ENCODE peak calls at places on chromosome 6, in eight cellular contexts. H is psoas muscle; O is left ventricle myocardium inferior; G is H9; I is CD8-positive, alpha-beta T cell; A is GM23338; E is endodermal cell; X is WERI-Rb-1. Y is an unnamed sample. For H3K27me3, the result is how much of the 10 kb centered on the place peaks cover.

GRCh38 chr6:13146429-13146828 is 181.9 kb downstream of the TBC1D7 start:
- DNase-seq in X (no peak), A (no peak), G (no peak), E (no peak), I (no peak), H (no peak), O (no peak), Y (no peak)

GRCh38 chr6:137056121-137056880 is 11.5 kb upstream of the IL20RA start:
- DNase-seq in E (no peak), O (no peak), G (no peak), H (no peak), X (no peak), A (no peak), I (no peak), Y (no peak)

GRCh38 chr6:37936909-37937308 is 117.4 kb downstream of the ZFAND3 start:
- DNase-seq in X (no peak), O (no peak), G (no peak), H (no peak), A (no peak), I (no peak), E (no peak), Y (no peak)

GRCh38 chr6:120899932-120900331 is 434.3 kb downstream of the TBC1D32 start:
- DNase-seq in I (no peak), X (no peak), O (no peak), E (no peak), H (no peak), G (no peak), A (no peak), Y (no peak)

GRCh38 chr6:168387911-168388310 is 53.1 kb upstream of the SMOC2 start:
- DNase-seq in E (no peak), X (no peak), O (no peak), H (no peak), I (no peak), G (no peak), A (no peak), Y (no peak)

GRCh38 chr6:21259660-21260059 is 333.9 kb upstream of the SOX4 start:
- DNase-seq in E (no peak), H (no peak), X (peak), G (no peak), A (no peak), O (no peak), I (no peak), Y (no peak)

GRCh38 chr6:160029525-160029924 is 60.6 kb downstream of the IGF2R start:
- DNase-seq in X (no peak), I (no peak), O (no peak), E (peak), H (no peak), G (no peak), A (no peak), Y (no peak)

GRCh38 chr6:34657307-34657978 is 39.1 kb downstream of the ILRUN start:
- DNase-seq in I (no peak), G (no peak), H (no peak), A (peak), E (no peak), X (no peak), O (no peak), Y (peak)

GRCh38 chr6:38588631-38589366 is 50.9 kb downstream of the BTBD9 start:
- DNase-seq in X (no peak), O (no peak), A (no peak), H (no peak), G (no peak), E (no peak), I (no peak), Y (no peak)

GRCh38 chr6:42338573-42339218 is 113.0 kb downstream of the TRERF1 start:
- DNase-seq in G (no peak), I (no peak), A (no peak), O (no peak), E (peak), H (no peak), X (no peak), Y (no peak)

GRCh38 chr6:20554817-20555216 is 20.6 kb downstream of the CDKAL1 start:
- DNase-seq in G (no peak), A (no peak), H (no peak), E (no peak), O (no peak), X (no peak), I (no peak), Y (no peak)

GRCh38 chr6:125201961-125202729 is 48.6 kb downstream of the TPD52L1 start:
- DNase-seq in O (peak), I (no peak), G (no peak), E (no peak), X (no peak), H (peak), A (no peak), Y (no peak)

GRCh38 chr6:118746100-118746874 is 94.9 kb upstream of the CEP85L start:
- DNase-seq in H (no peak), G (no peak), E (no peak), I (no peak), A (no peak), O (no peak), X (peak), Y (no peak)

GRCh38 chr6:41181566-41181965 is 18.6 kb upstream of the TREM2 start:
- DNase-seq in E (peak), O (no peak), H (no peak), G (no peak), A (no peak), I (no peak), X (peak), Y (no peak)

GRCh38 chr6:11653028-11653583 is 115.6 kb downstream of the TMEM170B start:
- DNase-seq in I (peak), X (no peak), A (peak), H (no peak), G (no peak), O (no peak), E (peak), Y (no peak)

GRCh38 chr6:152318278-152318677 is 318.9 kb downstream of the SYNE1 start:
- DNase-seq in G (no peak), O (no peak), E (no peak), H (no peak), A (no peak), I (no peak), X (no peak), Y (no peak)

GRCh38 chr6:75201901-75202672 is 3.8 kb downstream of the COL12A1 start:
- DNase-seq in A (peak), H (peak), E (peak), I (no peak), G (peak), X (peak), O (peak), Y (peak)

GRCh38 chr6:28673417-28673799 is 147.7 kb downstream of the GPX5 start:
- DNase-seq in E (no peak), G (no peak), O (no peak), X (no peak), I (no peak), A (no peak), H (no peak), Y (no peak)

GRCh38 chr6:28673800-28674671 is 148.4 kb downstream of the GPX5 start:
- DNase-seq in G (peak), A (peak), E (peak), I (no peak), H (no peak), O (no peak), X (peak), Y (no peak)

DNA sequence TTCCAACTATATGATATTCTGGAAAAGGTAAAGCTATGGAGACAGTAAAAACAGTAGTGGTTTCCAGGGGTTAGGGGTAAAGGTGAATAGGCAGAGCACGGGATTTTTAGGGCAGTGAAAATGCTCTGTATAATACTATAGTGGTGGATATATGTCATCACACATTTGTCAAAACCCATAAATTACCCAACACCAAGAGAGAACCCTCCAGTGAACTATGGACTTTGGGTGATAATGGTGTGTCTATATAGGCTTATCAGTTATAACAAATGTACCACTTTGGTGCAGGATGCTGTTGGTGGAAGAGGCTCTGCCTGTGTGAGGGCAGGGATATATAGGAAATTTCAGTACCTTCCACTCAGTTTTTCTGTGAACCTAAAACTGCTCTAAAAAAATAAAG is 149.9 kb downstream of the GPX5 start:
- DNase-seq in O (no peak), A (no peak), H (no peak), I (no peak), G (no peak), X (no peak), E (no peak), Y (no peak)
- H3K27me3 ChIP-seq in O (half or more), A (under half), H (under half), I (under half), G (under half), X (under half), E (under half), Y (under half)

GRCh38 chr6:95133578-95133977 is 443.8 kb upstream of the MANEA start:
- DNase-seq in O (no peak), A (peak), X (peak), I (no peak), G (no peak), H (no peak), E (no peak), Y (no peak)
- TF ChIP-seq CTCF in O (no peak), A (peak), X (peak), I (no peak), G (peak), H (no peak), E (peak), Y (no peak)

DNA sequence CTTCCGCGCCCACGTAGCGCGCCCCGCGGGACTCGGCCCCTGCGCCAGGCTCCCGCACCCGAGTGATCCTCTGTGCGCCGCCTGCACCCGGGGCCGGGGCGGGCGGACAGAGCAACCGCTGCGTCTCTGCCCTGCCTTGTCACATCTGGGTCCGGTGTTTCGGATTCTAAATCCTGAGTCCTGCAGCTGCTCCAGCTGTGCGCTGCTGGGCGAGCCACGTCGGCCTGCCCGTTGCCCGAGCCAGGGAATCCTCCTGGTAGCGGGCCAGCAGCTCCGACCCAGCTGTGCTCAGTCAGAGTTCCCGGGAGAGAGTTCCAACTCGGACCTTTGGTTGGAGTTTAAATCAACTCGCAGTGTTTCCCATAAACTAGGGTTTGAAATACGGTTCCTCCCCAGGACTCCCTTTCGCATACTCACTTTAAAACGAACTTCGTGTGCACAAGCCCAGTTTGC is 268 bp upstream of the PDE10A start:
- DNase-seq in O (peak), X (no peak), I (no peak), E (peak), G (peak), H (no peak), A (peak), Y (no peak)
- H3K27me3 ChIP-seq in O (under half), X (half or more), I (under half), E (under half), G (half or more), H (under half), A (half or more), Y (under half)

DNA sequence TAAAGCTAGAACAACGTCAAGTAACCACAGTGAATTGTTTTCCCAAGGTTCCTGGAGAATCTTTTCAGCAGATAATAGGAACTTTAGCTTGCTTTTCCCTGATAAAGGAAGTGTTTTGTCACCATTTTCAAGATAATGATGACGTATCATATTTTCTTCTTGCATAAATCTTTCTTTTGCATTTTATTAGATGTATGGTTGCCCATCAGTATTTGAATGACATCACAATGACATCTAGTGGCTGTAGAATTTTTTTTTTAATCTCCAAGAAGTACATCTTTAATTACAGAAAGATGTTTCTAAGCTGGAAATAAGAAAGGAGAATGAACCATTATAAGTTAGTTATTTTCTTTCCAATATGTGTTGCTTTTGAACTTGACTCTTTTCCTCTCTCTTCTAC is 83.0 kb downstream of the CENPW start:
- DNase-seq in A (no peak), I (no peak), X (no peak), G (no peak), H (no peak), O (no peak), E (no peak), Y (no peak)
- TF ChIP-seq CTCF in A (no peak), I (no peak), X (no peak), G (no peak), H (no peak), O (no peak), E (no peak), Y (no peak)

DNA sequence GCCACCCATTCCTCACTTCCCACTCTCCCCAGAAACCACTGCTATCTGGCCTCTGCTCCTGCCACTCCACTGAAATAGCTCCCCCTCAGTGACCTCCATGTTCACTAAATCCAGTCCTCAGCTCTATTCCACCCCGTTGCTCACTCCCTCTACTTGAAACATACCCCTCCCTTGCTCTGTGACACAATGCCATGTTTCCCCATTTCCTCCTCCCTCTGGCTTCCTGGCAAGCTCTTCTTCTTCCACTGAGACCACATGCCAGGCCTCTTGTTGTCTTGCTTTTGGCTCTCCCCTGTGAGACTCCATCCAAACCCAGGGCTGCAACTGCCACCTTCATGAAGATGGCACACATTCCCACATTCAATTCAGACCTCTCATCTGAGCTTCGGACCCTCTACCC is 13.9 kb downstream of the TMEM151B start:
- DNase-seq in I (no peak), O (no peak), G (no peak), H (no peak), E (no peak), X (no peak), A (no peak), Y (no peak)
- H3K27me3 ChIP-seq in I (under half), O (half or more), G (under half), H (under half), E (half or more), X (under half), A (under half), Y (under half)

DNA sequence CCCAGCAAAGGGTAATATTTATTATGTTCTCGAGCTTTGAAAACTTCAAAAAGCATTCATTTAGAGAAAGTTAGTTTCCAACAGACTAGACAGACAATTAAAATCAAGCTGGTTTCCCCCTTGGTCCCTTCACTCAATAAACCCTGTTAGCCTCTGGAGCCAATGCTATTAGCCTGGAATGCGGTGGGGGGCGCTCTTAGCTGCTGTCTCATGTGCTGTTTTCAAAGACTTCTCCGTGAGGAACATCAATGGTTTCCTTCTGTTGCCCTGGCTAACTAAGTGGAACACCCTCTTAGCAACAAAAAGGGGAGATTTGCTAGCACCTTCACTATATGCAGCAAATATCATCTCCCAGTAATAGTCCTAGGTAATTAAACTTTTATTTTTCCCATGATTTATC is 86.4 kb downstream of the LY86 start:
- DNase-seq in X (peak), H (no peak), A (peak), O (no peak), I (no peak), G (peak), E (peak), Y (no peak)
- TF ChIP-seq CTCF in X (peak), H (no peak), A (peak), O (peak), I (no peak), G (peak), E (peak), Y (no peak)

GRCh38 chr6:108167449-108167903 is 1.7 kb downstream of the NR2E1 start:
- DNase-seq in I (no peak), O (no peak), H (no peak), X (no peak), G (peak), A (peak), E (peak), Y (no peak)

GRCh38 chr6:108168980-108169800 is 3.4 kb downstream of the NR2E1 start:
- DNase-seq in O (no peak), A (peak), I (no peak), H (no peak), E (peak), X (no peak), G (peak), Y (no peak)

GRCh38 chr6:108168026-108168463 is 2.2 kb downstream of the NR2E1 start:
- DNase-seq in H (no peak), I (no peak), A (peak), O (no peak), E (peak), X (no peak), G (peak), Y (peak)

GRCh38 chr6:108169801-108170606 is 4.2 kb downstream of the NR2E1 start:
- DNase-seq in O (no peak), X (no peak), G (peak), I (no peak), H (no peak), E (peak), A (peak), Y (peak)

GRCh38 chr6:108168501-108168979 is 2.7 kb downstream of the NR2E1 start:
- DNase-seq in A (peak), X (no peak), O (no peak), G (peak), E (peak), H (no peak), I (no peak), Y (peak)
- H3K27me3 ChIP-seq in A (half or more), X (under half), O (half or more), G (half or more), E (half or more), H (under half), I (half or more), Y (under half)